ENCODE peak calls at places on chromosomes 2 and 18, in eight cellular contexts. Y is Karpas-422, H is transverse colon, J is lung, O is pancreas, T is uterus, C is sigmoid colon, W is hepatocyte. U is an unnamed sample. For H3K4me1, the result is how much of the 10 kb centered on the place peaks cover.

GRCh38 chr2:69278366-69278765 is 108.7 kb downstream of the GFPT1 start:
- DNase-seq in J (no peak), T (no peak), H (no peak), O (no peak), Y (no peak), C (no peak), W (no peak), U (no peak)

GRCh38 chr2:234725528-234726264 is 226.1 kb upstream of the SH3BP4 start:
- DNase-seq in C (no peak), O (no peak), W (no peak), H (peak), Y (no peak), J (no peak), T (no peak), U (no peak)

GRCh38 chr2:200728630-200729029 is 83.1 kb upstream of the BZW1 start:
- DNase-seq in J (peak), T (no peak), C (no peak), W (no peak), H (no peak), O (no peak), Y (no peak), U (no peak)

GRCh38 chr2:179272406-179273192 is 8.0 kb upstream of the SESTD1 start:
- DNase-seq in W (peak), T (no peak), H (no peak), Y (no peak), O (no peak), J (no peak), C (no peak), U (peak)

GRCh38 chr2:191432121-191432520 is 186.9 kb downstream of the MYO1B start:
- DNase-seq in H (no peak), W (no peak), Y (no peak), J (no peak), O (no peak), C (no peak), T (no peak), U (no peak)

GRCh38 chr2:17309186-17309585 is 209.1 kb downstream of the RAD51AP2 start:
- DNase-seq in O (no peak), T (no peak), C (no peak), Y (no peak), H (no peak), J (no peak), W (no peak), U (no peak)

GRCh38 chr2:126881591-126881990 is 17.1 kb upstream of the TEX51 start:
- DNase-seq in O (no peak), T (no peak), J (no peak), C (peak), W (no peak), Y (no peak), H (no peak), U (no peak)

GRCh38 chr18:36366994-36367839 is 69.7 kb downstream of the FHOD3 start:
- DNase-seq in O (no peak), H (no peak), T (no peak), C (no peak), J (no peak), W (no peak), Y (no peak), U (no peak)

GRCh38 chr2:232984451-232985207 is 28.4 kb downstream of the NGEF start:
- DNase-seq in Y (no peak), O (no peak), J (no peak), W (no peak), T (no peak), H (no peak), C (no peak), U (no peak)

GRCh38 chr2:24477229-24477628 is 13.8 kb upstream of the NCOA1 start:
- DNase-seq in Y (peak), J (no peak), O (no peak), C (no peak), W (no peak), T (no peak), H (no peak), U (peak)

GRCh38 chr18:49174478-49174877 is 223.7 kb upstream of the SMAD7 start:
- DNase-seq in H (no peak), Y (no peak), T (peak), O (no peak), J (no peak), W (peak), C (no peak), U (no peak)

GRCh38 chr2:25256486-25256875 is 85.2 kb downstream of the DNMT3A start:
- DNase-seq in T (no peak), J (no peak), W (no peak), O (no peak), Y (no peak), H (no peak), C (no peak), U (no peak)

GRCh38 chr2:14826518-14826917 is 194.0 kb downstream of the LRATD1 start:
- DNase-seq in T (no peak), J (no peak), H (no peak), O (no peak), Y (no peak), C (no peak), W (no peak), U (no peak)

GRCh38 chr2:16890081-16890480 is 224.4 kb upstream of the CYRIA start:
- DNase-seq in W (no peak), J (no peak), C (no peak), H (no peak), O (no peak), T (no peak), Y (no peak), U (no peak)

GRCh38 chr2:106181064-106181463 is 13.0 kb downstream of the UXS1 start:
- DNase-seq in W (no peak), T (no peak), C (no peak), J (no peak), Y (no peak), O (no peak), H (no peak), U (no peak)

DNA sequence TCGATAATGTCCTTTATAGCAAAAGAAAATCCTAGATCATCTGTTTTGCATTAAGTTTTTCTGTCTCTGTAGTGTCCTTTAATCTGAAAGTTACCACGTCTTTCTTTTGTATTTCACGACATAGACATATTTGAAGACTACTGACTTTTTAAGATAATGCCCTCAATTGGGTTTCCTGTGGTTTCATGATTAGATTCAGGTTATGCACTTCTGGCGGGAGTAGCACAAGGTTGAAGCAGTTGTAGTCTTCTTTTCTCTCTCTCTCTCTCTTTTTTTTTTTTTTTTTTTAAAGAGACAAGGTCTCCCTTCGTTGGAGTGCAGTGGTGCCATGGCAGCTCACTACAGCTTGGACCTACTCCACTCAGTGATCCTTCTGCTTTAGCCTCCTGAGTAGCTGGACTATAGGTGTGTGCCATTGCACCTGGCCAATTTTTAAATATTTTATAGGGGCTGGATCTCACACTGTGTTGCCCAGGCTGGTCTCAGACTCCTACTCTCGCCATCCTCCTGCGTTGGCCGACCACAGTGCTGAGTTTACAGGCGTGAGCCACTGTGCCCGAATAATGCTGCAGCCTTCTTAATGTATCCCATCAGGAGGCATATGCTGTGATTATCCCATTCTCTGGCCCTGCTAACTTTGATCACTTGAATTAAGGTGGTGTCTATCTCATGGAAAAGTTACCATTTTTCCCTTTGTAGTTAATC is 3.9 kb downstream of the INPP4A start:
- DNase-seq in H (no peak), T (no peak), J (peak), W (no peak), O (no peak), Y (peak), C (no peak), U (peak)
- H3K4me1 ChIP-seq in H (under half), T (under half), J (under half), W (under half), O (under half), Y (under half), C (under half), U (under half)

GRCh38 chr2:65023742-65024141 is 32.5 kb upstream of the CEP68 start:
- DNase-seq in H (no peak), Y (no peak), J (no peak), C (no peak), O (no peak), W (no peak), T (no peak), U (no peak)
- H3K4me1 ChIP-seq in H (under half), Y (half or more), J (under half), C (under half), O (under half), W (under half), T (under half), U (under half)

GRCh38 chr2:240458900-240459391 is 23.5 kb downstream of the GPC1 start:
- DNase-seq in H (no peak), T (no peak), C (peak), W (no peak), Y (no peak), O (peak), J (no peak), U (no peak)
- H3K4me1 ChIP-seq in H (under half), T (under half), C (under half), W (under half), Y (under half), O (under half), J (under half), U (under half)

GRCh38 chr2:36413218-36413617 is 57.6 kb downstream of the CRIM1 start:
- DNase-seq in W (no peak), H (no peak), C (no peak), T (no peak), J (no peak), O (no peak), Y (no peak), U (no peak)
- H3K4me1 ChIP-seq in W (under half), H (under half), C (half or more), T (under half), J (under half), O (under half), Y (under half), U (under half)

DNA sequence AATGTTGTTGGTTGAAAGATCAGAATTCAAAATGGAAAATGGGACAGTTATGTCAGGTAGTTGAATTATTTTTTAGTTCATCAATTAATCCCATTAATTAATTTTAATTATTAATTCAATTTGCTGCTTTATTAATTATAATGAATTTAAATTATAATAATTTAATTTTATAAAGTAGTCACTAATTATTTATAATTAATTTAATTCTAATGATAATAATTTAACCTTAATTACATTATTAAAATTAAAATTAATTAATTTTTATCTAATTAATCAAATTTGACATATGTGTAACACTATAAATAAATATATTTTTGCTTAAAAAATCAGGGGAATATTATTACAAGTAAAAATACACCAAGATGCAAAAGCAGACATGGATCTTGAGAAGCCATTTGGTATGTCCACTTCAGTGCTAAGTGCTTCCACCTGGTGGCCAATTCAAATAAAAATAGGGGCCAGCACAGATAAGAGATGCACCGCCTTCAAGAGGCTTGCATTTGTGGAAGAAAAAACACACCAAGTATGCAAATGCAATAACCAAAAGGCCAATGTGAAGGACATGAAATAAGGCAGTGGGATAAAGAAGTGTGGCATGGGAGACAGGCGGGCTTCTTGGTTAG is 73.2 kb downstream of the MBP start:
- DNase-seq in W (peak), Y (peak), H (no peak), J (no peak), C (no peak), T (no peak), O (no peak), U (peak)
- H3K4me1 ChIP-seq in W (under half), Y (half or more), H (under half), J (under half), C (under half), T (under half), O (under half), U (under half)

U was measured in small intestine.